ENCODE peak calls at places on chromosome 19, in five cellular contexts. E is fibroblast of villous mesenchyme, L is AG04450, C is fibroblast of lung, S is PC-9. F is an unnamed sample.

GRCh38 chr19:16542045-16542893 is at the start of gene CHERP:
- DNase-seq in E (peak; percentile 94), L (peak; percentile 70), C (peak; percentile 93), S (peak; percentile 90), F (peak; percentile 52)

GRCh38 chr19:2051771-2052704 is 994 bp upstream of the MKNK2 start:
- DNase-seq in E (no peak), L (no peak), C (peak; percentile 67), S (no peak), F (no peak)

GRCh38 chr19:14632286-14632685 is 42.4 kb downstream of the ADGRE3 start:
- DNase-seq in E (peak; percentile 19), L (no peak), C (peak; percentile 4), S (no peak), F (no peak)

GRCh38 chr19:48489608-48490216 is 20.5 kb downstream of the CYTH2 start:
- DNase-seq in E (peak; percentile 54), L (no peak), C (peak; percentile 44), S (peak; percentile 81), F (no peak)

GRCh38 chr19:1859319-1859718 is 4.1 kb downstream of the KLF16 start:
- DNase-seq in E (no peak), L (no peak), C (no peak), S (no peak), F (no peak)

GRCh38 chr19:31261019-31261595 is 88.1 kb downstream of the TSHZ3 start:
- DNase-seq in E (no peak), L (no peak), C (no peak), S (no peak), F (no peak)

GRCh38 chr19:55460670-55461258 is 678 bp downstream of the ISOC2 start:
- DNase-seq in E (peak; percentile 91), L (peak; percentile 48), C (peak; percentile 82), S (peak; percentile 67), F (peak; percentile 52)

GRCh38 chr19:33240181-33240771 is 14.6 kb upstream of the SLC7A10 start:
- DNase-seq in E (no peak), L (no peak), C (no peak), S (no peak), F (no peak)

GRCh38 chr19:35869327-35870123 is 1.2 kb downstream of the APLP1 start:
- DNase-seq in E (peak; percentile 69), L (no peak), C (peak; percentile 42), S (peak; percentile 38), F (no peak)

GRCh38 chr19:5672708-5673459 is 7.4 kb downstream of the MICOS13 start:
- DNase-seq in E (no peak), L (no peak), C (no peak), S (no peak), F (no peak)

GRCh38 chr19:39237200-39238184 is 7.3 kb downstream of the IFNL3 start:
- DNase-seq in E (no peak), L (no peak), C (no peak), S (peak; percentile 79), F (no peak)

GRCh38 chr19:55467236-55468053 is 2.9 kb upstream of the C19orf85 start:
- DNase-seq in E (peak; percentile 93), L (no peak), C (peak; percentile 61), S (peak; percentile 77), F (no peak)

GRCh38 chr19:2231621-2232221 is 4.4 kb downstream of the PLEKHJ1 start:
- DNase-seq in E (no peak), L (no peak), C (no peak), S (no peak), F (no peak)

GRCh38 chr19:46288896-46289588 is 7.8 kb upstream of the HIF3A start:
- DNase-seq in E (peak; percentile 98), L (peak; percentile 71), C (peak; percentile 91), S (no peak), F (peak; percentile 66)

GRCh38 chr19:6260912-6261636 is 18.7 kb downstream of the MLLT1 start:
- DNase-seq in E (no peak), L (no peak), C (no peak), S (peak; percentile 7), F (no peak)

GRCh38 chr19:55117063-55117635 is 288 bp downstream of the PPP1R12C start:
- DNase-seq in E (no peak), L (no peak), C (no peak), S (no peak), F (no peak)

GRCh38 chr19:677601-678380 is 1.6 kb downstream of the FSTL3 start:
- DNase-seq in E (no peak), L (no peak), C (peak; percentile 44), S (peak; percentile 85), F (no peak)
- H3K4me3 ChIP-seq in E (peak overlapping the region; percentile 63), L (peak overlapping the region; percentile 75), C (peak overlapping the region; percentile 35), S (peak overlapping the region; percentile 17), F (peak overlapping the region; percentile 80)

DNA sequence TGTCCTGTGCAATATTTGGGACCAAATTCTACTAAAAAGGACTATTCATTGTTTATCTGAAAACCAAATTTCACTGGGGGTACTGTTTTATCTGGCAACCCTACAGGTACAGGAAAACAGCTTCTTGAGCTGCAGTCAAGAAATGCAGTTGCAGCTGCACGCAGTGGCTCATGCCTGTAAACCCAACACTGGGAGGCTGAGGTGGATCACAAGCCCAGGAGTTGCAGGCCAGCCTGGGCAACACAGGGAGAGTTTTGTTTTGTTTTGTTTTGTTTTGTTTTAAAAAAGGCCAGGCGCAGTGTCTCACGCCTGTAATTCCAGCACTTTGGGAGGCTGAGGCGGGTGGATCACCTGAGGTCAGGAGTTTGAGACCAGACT is 11.6 kb upstream of the ZSCAN1 start:
- DNase-seq in E (no peak), L (no peak), C (no peak), S (no peak), F (no peak)
- TF ChIP-seq CTCF in E (no peak), L (no peak), C (no peak), S (no peak), F (no peak)

DNA sequence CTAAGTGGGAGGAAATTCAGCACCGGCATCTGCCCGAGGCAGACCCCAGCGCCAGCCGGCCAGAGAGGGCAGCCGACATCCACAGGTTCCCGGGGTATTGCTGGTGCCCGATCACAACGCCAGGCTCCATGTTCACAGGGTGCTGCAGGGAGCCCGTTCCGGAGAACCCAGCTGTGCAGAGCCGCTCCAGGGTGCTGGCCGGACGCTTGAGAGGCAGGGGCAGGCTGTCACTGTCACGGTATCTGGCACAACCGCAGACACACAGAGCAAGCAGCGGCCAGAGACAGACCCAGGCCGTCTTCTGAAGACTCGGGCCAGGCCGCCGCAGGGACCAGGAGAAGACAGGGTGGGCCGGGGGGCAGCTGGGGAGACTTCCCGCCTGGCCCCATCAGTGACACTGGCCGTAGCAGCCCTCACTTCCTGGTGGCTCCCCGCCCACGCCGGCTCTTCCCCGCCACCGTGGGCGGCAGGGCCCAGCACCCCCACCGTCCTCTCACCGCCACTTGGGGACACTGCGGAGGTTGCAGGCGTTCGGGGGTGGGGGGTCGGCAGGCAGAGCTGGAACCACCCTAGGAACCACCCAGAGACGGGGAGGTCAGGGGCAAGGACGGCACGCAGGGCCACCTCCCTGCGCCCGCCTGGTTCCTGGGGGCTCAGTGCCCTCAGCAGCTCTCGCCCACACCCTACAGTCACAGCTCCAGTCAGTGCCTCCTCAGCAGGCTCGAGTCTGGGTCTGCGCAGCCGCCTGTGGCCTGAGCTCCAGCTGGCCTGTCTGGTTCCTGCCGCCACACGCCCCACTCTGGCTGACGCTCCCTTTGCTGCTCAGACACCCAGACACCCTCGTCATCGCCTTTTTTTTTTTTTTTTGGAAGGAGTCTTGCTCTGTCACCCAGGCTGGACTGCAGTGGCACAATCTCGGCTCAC is 3.8 kb downstream of the RNF126 start:
- DNase-seq in E (peak; percentile 78), L (no peak), C (no peak), S (no peak), F (no peak)
- H3K4me3 ChIP-seq in E (no peak overlapping the region), L (no peak overlapping the region), C (no peak overlapping the region), S (no peak overlapping the region), F (no peak overlapping the region)

DNA sequence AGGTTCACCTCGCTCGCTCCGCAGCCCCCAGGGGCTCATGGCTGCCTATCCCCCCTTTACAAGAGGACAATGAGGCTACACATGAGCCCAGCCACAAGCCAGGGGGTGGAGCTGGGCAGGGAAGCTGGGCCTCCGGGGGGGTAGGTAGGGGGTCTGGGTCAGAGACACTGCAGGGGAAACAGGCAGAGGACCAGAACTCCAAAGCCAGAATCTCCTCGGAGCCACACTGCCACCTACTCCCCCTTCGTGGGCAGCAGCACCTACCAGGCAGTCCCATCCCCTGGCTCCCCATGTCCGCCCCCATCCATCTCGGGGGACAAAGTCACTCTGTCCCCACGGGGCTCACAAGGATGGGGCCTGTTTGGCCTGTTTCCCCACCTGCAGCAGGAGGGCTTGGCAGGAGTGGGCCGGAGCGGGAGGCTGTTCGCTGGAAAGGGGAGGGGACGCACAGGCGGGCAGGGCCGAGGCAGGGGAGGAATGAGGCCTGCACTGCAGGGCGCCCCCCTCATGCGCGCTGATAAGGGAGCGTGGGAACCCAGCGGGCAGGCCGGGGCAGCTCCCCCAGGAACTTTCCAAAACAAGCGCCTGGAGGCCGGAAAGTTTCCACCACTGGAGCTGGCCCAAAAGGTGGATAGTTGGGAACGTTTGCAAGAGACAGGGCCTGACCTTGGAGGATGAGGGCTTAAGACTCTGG is 545 bp upstream of the ISYNA1 start:
- DNase-seq in E (peak; percentile 94), L (no peak), C (no peak), S (peak; percentile 77), F (no peak)
- TF ChIP-seq CTCF in E (no peak), L (no peak), C (no peak), S (no peak), F (no peak)

DNA sequence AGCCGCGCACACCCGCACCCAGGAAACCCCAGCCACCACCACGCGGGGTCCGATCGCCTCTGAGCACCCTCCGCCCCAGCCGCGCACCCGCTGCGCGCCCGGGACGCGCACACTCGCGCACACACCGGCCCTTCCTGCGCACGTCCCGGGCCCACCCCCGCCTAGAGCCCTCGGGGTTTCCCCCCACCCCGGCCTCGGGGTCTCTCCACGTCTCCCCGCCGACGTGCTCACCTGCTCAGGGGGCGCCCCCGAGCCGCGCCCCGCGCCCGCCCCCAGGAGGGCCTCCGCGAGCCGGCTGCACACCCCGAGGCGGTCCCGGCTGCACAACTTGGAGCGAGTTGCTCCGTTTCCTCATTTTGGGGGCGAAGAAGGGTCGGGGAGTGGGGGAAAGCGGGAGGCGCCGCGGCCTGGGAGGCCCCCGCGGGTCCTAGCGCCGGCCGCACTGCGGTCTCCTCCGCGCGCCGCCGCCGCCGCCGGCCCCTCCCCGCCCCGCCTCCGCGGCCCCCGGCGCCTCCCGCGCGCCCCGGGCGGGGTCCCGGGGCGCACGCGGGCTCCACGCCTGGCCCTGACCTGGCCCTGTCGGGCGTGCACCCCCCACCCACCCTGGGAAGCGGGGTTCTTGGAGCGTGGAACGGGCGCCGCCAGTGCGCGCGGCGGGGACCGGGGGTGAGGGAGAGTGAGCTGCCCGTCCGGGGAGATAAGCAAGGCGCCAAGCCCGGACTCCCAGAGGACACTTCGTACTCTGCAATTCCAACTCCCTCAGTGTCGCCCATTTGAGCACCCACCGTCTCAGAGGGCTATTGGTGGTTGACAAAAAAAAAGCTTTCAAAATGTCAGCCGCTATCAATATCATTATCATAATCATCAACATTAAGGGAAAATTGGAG is at the start of gene MATK:
- DNase-seq in E (no peak), L (no peak), C (no peak), S (no peak), F (no peak)
- H3K4me3 ChIP-seq in E (no peak within 1 kb of the TSS), L (no peak within 1 kb of the TSS), C (no peak within 1 kb of the TSS), S (no peak within 1 kb of the TSS), F (no peak within 1 kb of the TSS)